ENCODE peak calls at places on chromosomes 1 and 21, in ten cellular contexts. P is RWPE1; S is AG08396; W is stimulated activated CD8-positive, alpha-beta memory T cell treated with anti-CD3 and anti-CD28 coated beads, Interleukin-4, amount 100 ng/mL, for 48 hours; G is H4; D is H9; B is H54; L is brain microvascular endothelial cell; O is posterior cingulate gyrus; N is activated naive CD8-positive, alpha-beta T cell treated with anti-CD3 and anti-CD28 coated beads, Interleukin-2, amount 10 ng/mL, durations not matched to agents 7 days and 5 days. R is an unnamed sample.
A peak's percentile ranks its signal among the peaks of the same experiment; 100 is the strongest.

GRCh38 chr1:25074326-25074725 is 144.2 kb upstream of the RUNX3 start:
- DNase-seq in W (no peak), O (no peak), G (no peak), S (no peak), B (no peak), P (no peak), N (no peak), L (no peak), D (no peak), R (no peak)

GRCh38 chr1:58628987-58629598 is 52.0 kb upstream of the TACSTD2 start:
- DNase-seq in O (no peak), L (peak; percentile 22), P (no peak), W (no peak), D (no peak), S (peak; percentile 49), G (no peak), B (no peak), N (no peak), R (no peak)

GRCh38 chr1:179251675-179252074 is 22.2 kb upstream of the ABL2 start:
- DNase-seq in L (peak; percentile 38), D (no peak), G (no peak), P (peak; percentile 27), B (peak; percentile 19), N (no peak), W (no peak), S (peak; percentile 34), O (no peak), R (no peak)

GRCh38 chr1:9112961-9113880 is 15.7 kb downstream of the GPR157 start:
- DNase-seq in S (no peak), N (no peak), W (no peak), P (no peak), G (no peak), B (no peak), O (no peak), D (no peak), L (peak; percentile 43), R (no peak)

GRCh38 chr1:192879416-192879815 is 70.6 kb downstream of the RGS2 start:
- DNase-seq in P (no peak), B (no peak), N (no peak), D (no peak), L (peak; percentile 56), W (no peak), G (no peak), O (no peak), S (peak; percentile 7), R (no peak)

GRCh38 chr21:15826147-15826780 is 96.5 kb downstream of the USP25 start:
- DNase-seq in P (peak; percentile 51), W (no peak), O (no peak), G (peak; percentile 58), L (no peak), B (no peak), N (no peak), S (no peak), D (peak; percentile 36), R (no peak)

GRCh38 chr1:46246548-46247432 is 773 bp upstream of the RAD54L start:
- DNase-seq in B (peak; percentile 94), D (no peak), O (no peak), G (no peak), L (peak; percentile 53), P (peak; percentile 21), N (no peak), S (peak; percentile 61), W (peak; percentile 81), R (peak; percentile 76)

GRCh38 chr1:29543586-29543985 is 307.3 kb downstream of the PTPRU start:
- DNase-seq in L (no peak), O (no peak), B (no peak), S (no peak), D (no peak), P (no peak), G (no peak), W (no peak), N (no peak), R (no peak)

GRCh38 chr1:31872658-31873636 is 57.1 kb upstream of the SPOCD1 start:
- DNase-seq in L (no peak), O (no peak), D (no peak), P (no peak), G (no peak), N (peak; percentile 40), S (no peak), W (no peak), B (no peak), R (no peak)

R was measured in stimulated activated naive CD8-positive, alpha-beta T cell treated with anti-CD3 and anti-CD28 coated beads, Interleukin-15, Interleukin-2, amounts not matched to agents 100 U/mL and 50 U/mL, for 24 hours.